ENCODE peak calls at places on chromosomes 2 and 18, in seven cellular contexts. One of them, this sample, is unnamed.

GRCh38 chr18:68769423-68769822 is 28.5 kb upstream of the CCDC102B start:
- DNase-seq in mucosa of descending colon: peak; percentile 8
- DNase-seq in mammary epithelial cell: no peak
- DNase-seq in neuronal stem cell: no peak
- DNase-seq in fibroblast of villous mesenchyme: no peak
- DNase-seq in AG04450: no peak
- DNase-seq in effector memory CD4-positive, alpha-beta T cell: no peak
- DNase-seq in this sample: no peak

GRCh38 chr2:241777686-241778627 is 1.3 kb downstream of the GAL3ST2 start:
- DNase-seq in fibroblast of villous mesenchyme: no peak
- DNase-seq in neuronal stem cell: no peak
- DNase-seq in mammary epithelial cell: peak; percentile 41
- DNase-seq in AG04450: no peak
- DNase-seq in effector memory CD4-positive, alpha-beta T cell: no peak
- DNase-seq in mucosa of descending colon: no peak
- DNase-seq in this sample: peak; percentile 76

GRCh38 chr2:975095-975494 is 24.4 kb downstream of the SNTG2 start:
- DNase-seq in fibroblast of villous mesenchyme: no peak
- DNase-seq in mucosa of descending colon: no peak
- DNase-seq in effector memory CD4-positive, alpha-beta T cell: no peak
- DNase-seq in mammary epithelial cell: no peak
- DNase-seq in neuronal stem cell: no peak
- DNase-seq in AG04450: no peak
- DNase-seq in this sample: no peak

GRCh38 chr2:237022533-237022932 is 63.2 kb upstream of the COPS8 start:
- DNase-seq in AG04450: no peak
- DNase-seq in mammary epithelial cell: no peak
- DNase-seq in neuronal stem cell: no peak
- DNase-seq in effector memory CD4-positive, alpha-beta T cell: no peak
- DNase-seq in mucosa of descending colon: no peak
- DNase-seq in fibroblast of villous mesenchyme: no peak
- DNase-seq in this sample: no peak

GRCh38 chr2:8152392-8153257 is 529.2 kb upstream of the ID2 start:
- DNase-seq in fibroblast of villous mesenchyme: no peak
- DNase-seq in mammary epithelial cell: no peak
- DNase-seq in mucosa of descending colon: no peak
- DNase-seq in neuronal stem cell: no peak
- DNase-seq in effector memory CD4-positive, alpha-beta T cell: no peak
- DNase-seq in AG04450: no peak
- DNase-seq in this sample: no peak

GRCh38 chr2:66581461-66582363 is 146.8 kb downstream of the MEIS1 start:
- DNase-seq in AG04450: no peak
- DNase-seq in mucosa of descending colon: no peak
- DNase-seq in fibroblast of villous mesenchyme: peak; percentile 72
- DNase-seq in mammary epithelial cell: no peak
- DNase-seq in effector memory CD4-positive, alpha-beta T cell: no peak
- DNase-seq in neuronal stem cell: no peak
- DNase-seq in this sample: peak; percentile 82

GRCh38 chr2:119483395-119483753 is 40.9 kb downstream of the SCTR start:
- DNase-seq in mucosa of descending colon: no peak
- DNase-seq in effector memory CD4-positive, alpha-beta T cell: no peak
- DNase-seq in mammary epithelial cell: no peak
- DNase-seq in neuronal stem cell: no peak
- DNase-seq in fibroblast of villous mesenchyme: no peak
- DNase-seq in AG04450: no peak
- DNase-seq in this sample: no peak

GRCh38 chr2:3262437-3263388 is 114.9 kb downstream of the EIPR1 start:
- DNase-seq in effector memory CD4-positive, alpha-beta T cell: no peak
- DNase-seq in fibroblast of villous mesenchyme: no peak
- DNase-seq in neuronal stem cell: no peak
- DNase-seq in mammary epithelial cell: no peak
- DNase-seq in AG04450: no peak
- DNase-seq in mucosa of descending colon: no peak
- DNase-seq in this sample: no peak

GRCh38 chr2:189327879-189328351 is 113.4 kb upstream of the WDR75 start:
- DNase-seq in fibroblast of villous mesenchyme: no peak
- DNase-seq in mammary epithelial cell: no peak
- DNase-seq in effector memory CD4-positive, alpha-beta T cell: no peak
- DNase-seq in mucosa of descending colon: no peak
- DNase-seq in neuronal stem cell: no peak
- DNase-seq in AG04450: no peak
- DNase-seq in this sample: no peak

GRCh38 chr2:112603731-112604130 is 19.3 kb downstream of the CHCHD5 start:
- DNase-seq in AG04450: no peak
- DNase-seq in neuronal stem cell: no peak
- DNase-seq in mammary epithelial cell: no peak
- DNase-seq in fibroblast of villous mesenchyme: no peak
- DNase-seq in mucosa of descending colon: no peak
- DNase-seq in effector memory CD4-positive, alpha-beta T cell: no peak
- DNase-seq in this sample: no peak

GRCh38 chr2:212480447-212480846 is 58.2 kb downstream of the ERBB4 start:
- DNase-seq in mammary epithelial cell: no peak
- DNase-seq in AG04450: no peak
- DNase-seq in neuronal stem cell: no peak
- DNase-seq in fibroblast of villous mesenchyme: no peak
- DNase-seq in effector memory CD4-positive, alpha-beta T cell: no peak
- DNase-seq in mucosa of descending colon: no peak
- DNase-seq in this sample: no peak

GRCh38 chr2:100984892-100985307 is 17.2 kb upstream of the RPL31 start:
- DNase-seq in neuronal stem cell: peak; percentile 69
- DNase-seq in mucosa of descending colon: peak; percentile 79
- DNase-seq in AG04450: peak; percentile 44
- DNase-seq in effector memory CD4-positive, alpha-beta T cell: peak; percentile 57
- DNase-seq in mammary epithelial cell: peak; percentile 47
- DNase-seq in fibroblast of villous mesenchyme: peak; percentile 78
- DNase-seq in this sample: peak; percentile 91

GRCh38 chr2:189782221-189782671 is 1.9 kb downstream of the ORMDL1 start:
- DNase-seq in effector memory CD4-positive, alpha-beta T cell: no peak
- DNase-seq in neuronal stem cell: no peak
- DNase-seq in AG04450: no peak
- DNase-seq in mammary epithelial cell: peak; percentile 6
- DNase-seq in fibroblast of villous mesenchyme: peak; percentile 29
- DNase-seq in mucosa of descending colon: no peak
- DNase-seq in this sample: no peak

GRCh38 chr2:64975232-64975791 is 13.9 kb upstream of the SLC1A4 start:
- DNase-seq in mammary epithelial cell: peak; percentile 57
- DNase-seq in neuronal stem cell: no peak
- DNase-seq in mucosa of descending colon: no peak
- DNase-seq in effector memory CD4-positive, alpha-beta T cell: no peak
- DNase-seq in AG04450: peak; percentile 48
- DNase-seq in fibroblast of villous mesenchyme: peak; percentile 41
- DNase-seq in this sample: no peak

GRCh38 chr18:9876867-9877654 is 8.7 kb upstream of the TXNDC2 start:
- DNase-seq in AG04450: peak; percentile 78
- DNase-seq in effector memory CD4-positive, alpha-beta T cell: no peak
- DNase-seq in neuronal stem cell: no peak
- DNase-seq in fibroblast of villous mesenchyme: peak; percentile 100
- DNase-seq in mucosa of descending colon: no peak
- DNase-seq in mammary epithelial cell: peak; percentile 81
- DNase-seq in this sample: no peak

GRCh38 chr2:43171789-43172188 is 54.6 kb downstream of the ZFP36L2 start:
- DNase-seq in effector memory CD4-positive, alpha-beta T cell: no peak
- DNase-seq in mucosa of descending colon: peak; percentile 72
- DNase-seq in AG04450: no peak
- DNase-seq in fibroblast of villous mesenchyme: peak; percentile 62
- DNase-seq in mammary epithelial cell: no peak
- DNase-seq in neuronal stem cell: no peak
- DNase-seq in this sample: no peak

GRCh38 chr2:78861546-78861945 is 164.0 kb upstream of the REG3G start:
- DNase-seq in AG04450: no peak
- DNase-seq in fibroblast of villous mesenchyme: no peak
- DNase-seq in mammary epithelial cell: no peak
- DNase-seq in neuronal stem cell: no peak
- DNase-seq in mucosa of descending colon: peak; percentile 4
- DNase-seq in effector memory CD4-positive, alpha-beta T cell: no peak
- DNase-seq in this sample: peak; percentile 10

GRCh38 chr2:120675460-120676130 is 60.1 kb upstream of the GLI2 start:
- DNase-seq in mucosa of descending colon: peak; percentile 75
- DNase-seq in effector memory CD4-positive, alpha-beta T cell: no peak
- DNase-seq in mammary epithelial cell: peak; percentile 30
- DNase-seq in AG04450: no peak
- DNase-seq in fibroblast of villous mesenchyme: peak; percentile 53
- DNase-seq in neuronal stem cell: no peak
- DNase-seq in this sample: peak; percentile 95

GRCh38 chr18:77911973-77912372 is 662.3 kb downstream of the GALR1 start:
- DNase-seq in mucosa of descending colon: no peak
- DNase-seq in neuronal stem cell: no peak
- DNase-seq in fibroblast of villous mesenchyme: no peak
- DNase-seq in effector memory CD4-positive, alpha-beta T cell: no peak
- DNase-seq in AG04450: no peak
- DNase-seq in mammary epithelial cell: no peak
- DNase-seq in this sample: no peak

GRCh38 chr2:239544846-239545465 is 144.1 kb upstream of the HDAC4 start:
- DNase-seq in AG04450: no peak
- DNase-seq in neuronal stem cell: no peak
- DNase-seq in fibroblast of villous mesenchyme: no peak
- DNase-seq in mammary epithelial cell: no peak
- DNase-seq in effector memory CD4-positive, alpha-beta T cell: peak; percentile 18
- DNase-seq in mucosa of descending colon: no peak
- DNase-seq in this sample: no peak

GRCh38 chr2:51960846-51961335 is 929.0 kb upstream of the NRXN1 start:
- DNase-seq in fibroblast of villous mesenchyme: no peak
- DNase-seq in AG04450: no peak
- DNase-seq in neuronal stem cell: no peak
- DNase-seq in mucosa of descending colon: no peak
- DNase-seq in effector memory CD4-positive, alpha-beta T cell: no peak
- DNase-seq in mammary epithelial cell: peak; percentile 39
- DNase-seq in this sample: no peak

GRCh38 chr2:173184031-173185004 is 108.7 kb downstream of the MAP3K20 start:
- DNase-seq in fibroblast of villous mesenchyme: peak; percentile 99
- DNase-seq in mammary epithelial cell: peak; percentile 97
- DNase-seq in effector memory CD4-positive, alpha-beta T cell: no peak
- DNase-seq in AG04450: peak; percentile 95
- DNase-seq in mucosa of descending colon: peak; percentile 53
- DNase-seq in neuronal stem cell: no peak
- DNase-seq in this sample: peak; percentile 19

GRCh38 chr2:157839162-157839801 is 36.8 kb downstream of the ACVR1 start:
- DNase-seq in neuronal stem cell: peak; percentile 85
- DNase-seq in effector memory CD4-positive, alpha-beta T cell: no peak
- DNase-seq in mammary epithelial cell: no peak
- DNase-seq in fibroblast of villous mesenchyme: peak; percentile 69
- DNase-seq in mucosa of descending colon: no peak
- DNase-seq in AG04450: no peak
- DNase-seq in this sample: peak; percentile 79

GRCh38 chr2:97739020-97739892 is 25.9 kb downstream of the ZAP70 start:
- DNase-seq in effector memory CD4-positive, alpha-beta T cell: no peak
- DNase-seq in AG04450: no peak
- DNase-seq in mucosa of descending colon: no peak
- DNase-seq in neuronal stem cell: no peak
- DNase-seq in mammary epithelial cell: no peak
- DNase-seq in fibroblast of villous mesenchyme: no peak
- DNase-seq in this sample: no peak

GRCh38 chr2:45826889-45827635 is 175.6 kb downstream of the PRKCE start:
- DNase-seq in mucosa of descending colon: no peak
- DNase-seq in effector memory CD4-positive, alpha-beta T cell: no peak
- DNase-seq in mammary epithelial cell: no peak
- DNase-seq in AG04450: no peak
- DNase-seq in fibroblast of villous mesenchyme: peak; percentile 87
- DNase-seq in neuronal stem cell: no peak
- DNase-seq in this sample: no peak

GRCh38 chr2:62458206-62459035 is 47.6 kb downstream of the TMEM17 start:
- DNase-seq in AG04450: no peak
- DNase-seq in effector memory CD4-positive, alpha-beta T cell: no peak
- DNase-seq in neuronal stem cell: no peak
- DNase-seq in fibroblast of villous mesenchyme: no peak
- DNase-seq in mammary epithelial cell: peak; percentile 33
- DNase-seq in mucosa of descending colon: no peak
- DNase-seq in this sample: no peak

GRCh38 chr2:72235497-72236413 is 88.1 kb upstream of the CYP26B1 start:
- DNase-seq in AG04450: no peak
- DNase-seq in effector memory CD4-positive, alpha-beta T cell: no peak
- DNase-seq in mucosa of descending colon: no peak
- DNase-seq in neuronal stem cell: no peak
- DNase-seq in mammary epithelial cell: no peak
- DNase-seq in fibroblast of villous mesenchyme: no peak
- DNase-seq in this sample: no peak

GRCh38 chr18:65522907-65523306 is 227.9 kb upstream of the CDH7 start:
- DNase-seq in mammary epithelial cell: no peak
- DNase-seq in mucosa of descending colon: no peak
- DNase-seq in AG04450: no peak
- DNase-seq in neuronal stem cell: no peak
- DNase-seq in fibroblast of villous mesenchyme: no peak
- DNase-seq in effector memory CD4-positive, alpha-beta T cell: no peak
- DNase-seq in this sample: no peak
- H3K4me3 ChIP-seq in mammary epithelial cell: no peak overlapping the region
- H3K4me3 ChIP-seq in mucosa of descending colon: no peak overlapping the region
- H3K4me3 ChIP-seq in AG04450: no peak overlapping the region
- H3K4me3 ChIP-seq in neuronal stem cell: no peak overlapping the region
- H3K4me3 ChIP-seq in fibroblast of villous mesenchyme: no peak overlapping the region
- H3K4me3 ChIP-seq in effector memory CD4-positive, alpha-beta T cell: no peak overlapping the region
- H3K4me3 ChIP-seq in this sample: no peak overlapping the region

DNA sequence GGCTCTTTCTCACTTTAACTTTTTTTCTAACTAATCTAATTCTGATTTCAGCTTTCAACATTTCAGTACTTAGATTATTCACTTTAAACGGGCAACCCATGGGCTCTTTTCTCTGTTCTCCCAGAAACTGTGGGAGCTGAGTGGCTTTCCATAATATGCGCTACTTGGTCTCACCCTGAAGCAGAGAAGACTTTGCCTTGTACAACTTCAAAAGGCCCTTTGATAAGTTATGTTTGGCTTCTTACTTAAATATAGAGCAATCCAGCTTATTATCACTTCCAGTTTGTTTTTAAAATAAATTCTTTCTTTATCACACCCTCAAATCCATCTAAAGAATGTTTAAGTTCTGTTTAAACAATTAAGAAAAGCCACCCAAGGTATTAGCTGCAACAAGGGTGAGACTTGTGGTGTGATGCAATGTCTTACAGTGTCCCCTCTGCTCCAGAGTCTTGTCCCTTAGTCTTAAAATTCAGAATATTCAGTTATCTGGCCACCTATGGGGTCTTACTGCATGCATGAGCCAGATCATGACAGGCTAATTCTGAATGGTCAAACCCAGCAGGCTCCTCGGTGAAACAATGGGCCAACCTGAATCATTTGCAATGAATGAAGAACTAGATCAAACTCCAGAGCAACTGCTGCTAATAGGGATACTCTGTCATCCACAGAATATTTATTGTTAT is 38.8 kb downstream of the GCG start:
- DNase-seq in fibroblast of villous mesenchyme: no peak
- DNase-seq in AG04450: no peak
- DNase-seq in neuronal stem cell: no peak
- DNase-seq in effector memory CD4-positive, alpha-beta T cell: no peak
- DNase-seq in mammary epithelial cell: no peak
- DNase-seq in mucosa of descending colon: no peak
- DNase-seq in this sample: no peak
- H3K4me3 ChIP-seq in fibroblast of villous mesenchyme: no peak overlapping the region
- H3K4me3 ChIP-seq in AG04450: no peak overlapping the region
- H3K4me3 ChIP-seq in neuronal stem cell: no peak overlapping the region
- H3K4me3 ChIP-seq in effector memory CD4-positive, alpha-beta T cell: no peak overlapping the region
- H3K4me3 ChIP-seq in mammary epithelial cell: no peak overlapping the region
- H3K4me3 ChIP-seq in mucosa of descending colon: no peak overlapping the region
- H3K4me3 ChIP-seq in this sample: no peak overlapping the region

GRCh38 chr2:187408926-187409325 is 39.1 kb downstream of the CALCRL start:
- DNase-seq in effector memory CD4-positive, alpha-beta T cell: no peak
- DNase-seq in neuronal stem cell: no peak
- DNase-seq in AG04450: no peak
- DNase-seq in mammary epithelial cell: no peak
- DNase-seq in fibroblast of villous mesenchyme: no peak
- DNase-seq in mucosa of descending colon: no peak
- DNase-seq in this sample: no peak
- H3K4me3 ChIP-seq in effector memory CD4-positive, alpha-beta T cell: no peak overlapping the region
- H3K4me3 ChIP-seq in neuronal stem cell: no peak overlapping the region
- H3K4me3 ChIP-seq in AG04450: no peak overlapping the region
- H3K4me3 ChIP-seq in mammary epithelial cell: no peak overlapping the region
- H3K4me3 ChIP-seq in fibroblast of villous mesenchyme: no peak overlapping the region
- H3K4me3 ChIP-seq in mucosa of descending colon: no peak overlapping the region
- H3K4me3 ChIP-seq in this sample: no peak overlapping the region

GRCh38 chr2:132618734-132619133 is 51.3 kb downstream of the LYPD1 start:
- DNase-seq in fibroblast of villous mesenchyme: no peak
- DNase-seq in AG04450: no peak
- DNase-seq in effector memory CD4-positive, alpha-beta T cell: no peak
- DNase-seq in neuronal stem cell: no peak
- DNase-seq in mucosa of descending colon: no peak
- DNase-seq in mammary epithelial cell: no peak
- DNase-seq in this sample: no peak
- H3K4me3 ChIP-seq in fibroblast of villous mesenchyme: no peak overlapping the region
- H3K4me3 ChIP-seq in AG04450: no peak overlapping the region
- H3K4me3 ChIP-seq in effector memory CD4-positive, alpha-beta T cell: no peak overlapping the region
- H3K4me3 ChIP-seq in neuronal stem cell: no peak overlapping the region
- H3K4me3 ChIP-seq in mucosa of descending colon: no peak overlapping the region
- H3K4me3 ChIP-seq in mammary epithelial cell: no peak overlapping the region
- H3K4me3 ChIP-seq in this sample: no peak overlapping the region